ENCODE peak calls at places on chromosomes 6 and 20, in nine cellular contexts. One of them, this sample, is unnamed.

GRCh38 chr20:46575794-46576495 is 25.5 kb upstream of the OCSTAMP start:
- DNase-seq in A172: no peak
- DNase-seq in NCI-H1694 treated with DMSO at 0.1 percent for 48 hours: no peak
- DNase-seq in NCI-H1092 treated with DMSO at 0.1 percent for 48 hours: no peak
- DNase-seq in RPMI8226: no peak
- DNase-seq in fibroblast of lung: no peak
- DNase-seq in heart left ventricle: no peak
- DNase-seq in fibroblast of villous mesenchyme: no peak
- DNase-seq in small intestine: no peak
- DNase-seq in this sample: no peak

GRCh38 chr6:166928644-166929515 is 27.5 kb downstream of the RNASET2 start:
- DNase-seq in NCI-H1092 treated with DMSO at 0.1 percent for 48 hours: no peak
- DNase-seq in NCI-H1694 treated with DMSO at 0.1 percent for 48 hours: no peak
- DNase-seq in A172: no peak
- DNase-seq in RPMI8226: no peak
- DNase-seq in small intestine: no peak
- DNase-seq in fibroblast of villous mesenchyme: no peak
- DNase-seq in fibroblast of lung: no peak
- DNase-seq in heart left ventricle: no peak
- DNase-seq in this sample: no peak

GRCh38 chr6:98835149-98836024 is 1.0 kb downstream of the POU3F2 start:
- DNase-seq in fibroblast of villous mesenchyme: no peak
- DNase-seq in NCI-H1694 treated with DMSO at 0.1 percent for 48 hours: no peak
- DNase-seq in A172: no peak
- DNase-seq in small intestine: no peak
- DNase-seq in fibroblast of lung: no peak
- DNase-seq in RPMI8226: peak
- DNase-seq in NCI-H1092 treated with DMSO at 0.1 percent for 48 hours: peak
- DNase-seq in heart left ventricle: peak
- DNase-seq in this sample: no peak

GRCh38 chr6:3534599-3534998 is 77.7 kb upstream of the SLC22A23 start:
- DNase-seq in NCI-H1694 treated with DMSO at 0.1 percent for 48 hours: no peak
- DNase-seq in A172: no peak
- DNase-seq in fibroblast of villous mesenchyme: peak
- DNase-seq in fibroblast of lung: peak
- DNase-seq in small intestine: no peak
- DNase-seq in NCI-H1092 treated with DMSO at 0.1 percent for 48 hours: no peak
- DNase-seq in heart left ventricle: no peak
- DNase-seq in RPMI8226: no peak
- DNase-seq in this sample: no peak

GRCh38 chr6:43738267-43738676 is 31.7 kb upstream of the VEGFA start:
- DNase-seq in RPMI8226: no peak
- DNase-seq in NCI-H1694 treated with DMSO at 0.1 percent for 48 hours: no peak
- DNase-seq in NCI-H1092 treated with DMSO at 0.1 percent for 48 hours: no peak
- DNase-seq in A172: no peak
- DNase-seq in fibroblast of lung: no peak
- DNase-seq in small intestine: no peak
- DNase-seq in fibroblast of villous mesenchyme: no peak
- DNase-seq in heart left ventricle: no peak
- DNase-seq in this sample: no peak

GRCh38 chr20:43942661-43943285 is 28.1 kb downstream of the TOX2 start:
- DNase-seq in NCI-H1694 treated with DMSO at 0.1 percent for 48 hours: no peak
- DNase-seq in fibroblast of villous mesenchyme: peak
- DNase-seq in A172: peak
- DNase-seq in heart left ventricle: no peak
- DNase-seq in NCI-H1092 treated with DMSO at 0.1 percent for 48 hours: no peak
- DNase-seq in RPMI8226: peak
- DNase-seq in small intestine: no peak
- DNase-seq in fibroblast of lung: peak
- DNase-seq in this sample: peak

GRCh38 chr6:113632220-113632864 is 224.8 kb upstream of the MARCKS start:
- DNase-seq in heart left ventricle: no peak
- DNase-seq in NCI-H1694 treated with DMSO at 0.1 percent for 48 hours: no peak
- DNase-seq in NCI-H1092 treated with DMSO at 0.1 percent for 48 hours: no peak
- DNase-seq in fibroblast of lung: peak
- DNase-seq in fibroblast of villous mesenchyme: peak
- DNase-seq in small intestine: peak
- DNase-seq in A172: peak
- DNase-seq in RPMI8226: peak
- DNase-seq in this sample: peak

GRCh38 chr20:62131560-62132320 is 9.5 kb downstream of the LSM14B start:
- DNase-seq in NCI-H1694 treated with DMSO at 0.1 percent for 48 hours: no peak
- DNase-seq in fibroblast of villous mesenchyme: no peak
- DNase-seq in fibroblast of lung: no peak
- DNase-seq in NCI-H1092 treated with DMSO at 0.1 percent for 48 hours: no peak
- DNase-seq in RPMI8226: no peak
- DNase-seq in A172: no peak
- DNase-seq in small intestine: no peak
- DNase-seq in heart left ventricle: peak
- DNase-seq in this sample: no peak

GRCh38 chr20:46128310-46129151 is 10.4 kb downstream of the CD40 start:
- DNase-seq in heart left ventricle: no peak
- DNase-seq in RPMI8226: no peak
- DNase-seq in NCI-H1092 treated with DMSO at 0.1 percent for 48 hours: peak
- DNase-seq in NCI-H1694 treated with DMSO at 0.1 percent for 48 hours: peak
- DNase-seq in A172: no peak
- DNase-seq in small intestine: no peak
- DNase-seq in fibroblast of villous mesenchyme: no peak
- DNase-seq in fibroblast of lung: no peak
- DNase-seq in this sample: peak

GRCh38 chr6:32204268-32204715 is 11.8 kb upstream of the GPSM3 start:
- DNase-seq in NCI-H1694 treated with DMSO at 0.1 percent for 48 hours: no peak
- DNase-seq in RPMI8226: no peak
- DNase-seq in small intestine: no peak
- DNase-seq in fibroblast of lung: no peak
- DNase-seq in NCI-H1092 treated with DMSO at 0.1 percent for 48 hours: no peak
- DNase-seq in fibroblast of villous mesenchyme: no peak
- DNase-seq in heart left ventricle: no peak
- DNase-seq in A172: no peak
- DNase-seq in this sample: no peak

GRCh38 chr6:142356271-142356938 is 54.6 kb downstream of the ADGRG6 start:
- DNase-seq in heart left ventricle: no peak
- DNase-seq in NCI-H1694 treated with DMSO at 0.1 percent for 48 hours: no peak
- DNase-seq in fibroblast of lung: peak
- DNase-seq in fibroblast of villous mesenchyme: peak
- DNase-seq in RPMI8226: peak
- DNase-seq in NCI-H1092 treated with DMSO at 0.1 percent for 48 hours: no peak
- DNase-seq in A172: no peak
- DNase-seq in small intestine: no peak
- DNase-seq in this sample: peak

GRCh38 chr20:58515240-58516212 is at the start of gene APCDD1L:
- DNase-seq in heart left ventricle: no peak
- DNase-seq in small intestine: no peak
- DNase-seq in fibroblast of lung: peak
- DNase-seq in A172: peak
- DNase-seq in fibroblast of villous mesenchyme: peak
- DNase-seq in NCI-H1694 treated with DMSO at 0.1 percent for 48 hours: no peak
- DNase-seq in RPMI8226: no peak
- DNase-seq in NCI-H1092 treated with DMSO at 0.1 percent for 48 hours: no peak
- DNase-seq in this sample: peak

GRCh38 chr6:61909541-61909940 is 376.5 kb downstream of the KHDRBS2 start:
- DNase-seq in fibroblast of lung: no peak
- DNase-seq in A172: no peak
- DNase-seq in NCI-H1092 treated with DMSO at 0.1 percent for 48 hours: no peak
- DNase-seq in heart left ventricle: no peak
- DNase-seq in NCI-H1694 treated with DMSO at 0.1 percent for 48 hours: no peak
- DNase-seq in fibroblast of villous mesenchyme: no peak
- DNase-seq in RPMI8226: no peak
- DNase-seq in small intestine: no peak
- DNase-seq in this sample: no peak

GRCh38 chr6:87791982-87792381 is 89.9 kb upstream of the AKIRIN2 start:
- DNase-seq in fibroblast of villous mesenchyme: no peak
- DNase-seq in small intestine: no peak
- DNase-seq in fibroblast of lung: no peak
- DNase-seq in A172: no peak
- DNase-seq in NCI-H1092 treated with DMSO at 0.1 percent for 48 hours: no peak
- DNase-seq in NCI-H1694 treated with DMSO at 0.1 percent for 48 hours: no peak
- DNase-seq in heart left ventricle: no peak
- DNase-seq in RPMI8226: no peak
- DNase-seq in this sample: no peak

GRCh38 chr6:42452171-42453026 is 673 bp upstream of the TRERF1 start:
- DNase-seq in small intestine: peak
- DNase-seq in RPMI8226: peak
- DNase-seq in NCI-H1694 treated with DMSO at 0.1 percent for 48 hours: peak
- DNase-seq in fibroblast of villous mesenchyme: peak
- DNase-seq in heart left ventricle: peak
- DNase-seq in NCI-H1092 treated with DMSO at 0.1 percent for 48 hours: peak
- DNase-seq in fibroblast of lung: peak
- DNase-seq in A172: peak
- DNase-seq in this sample: peak

GRCh38 chr6:162974685-162975084 is 246.9 kb downstream of the PACRG start:
- DNase-seq in NCI-H1092 treated with DMSO at 0.1 percent for 48 hours: no peak
- DNase-seq in A172: peak
- DNase-seq in RPMI8226: no peak
- DNase-seq in NCI-H1694 treated with DMSO at 0.1 percent for 48 hours: no peak
- DNase-seq in small intestine: no peak
- DNase-seq in heart left ventricle: no peak
- DNase-seq in fibroblast of villous mesenchyme: no peak
- DNase-seq in fibroblast of lung: no peak
- DNase-seq in this sample: no peak

This sample was measured in mesenchymal stem cell.